ENCODE peak calls at places on chromosome 1, in four cellular contexts. P, L, Y and Q are unnamed samples.

GRCh38 chr1:216904457-216904856 is 181.2 kb upstream of the ESRRG start:
- DNase-seq in P (no peak), L (no peak), Y (no peak), Q (no peak)

GRCh38 chr1:212124891-212125582 is 89.5 kb downstream of the DTL start:
- DNase-seq in P (no peak), L (peak), Y (no peak), Q (no peak)

GRCh38 chr1:55673416-55673815 is 458.3 kb upstream of the USP24 start:
- DNase-seq in P (no peak), L (no peak), Y (no peak), Q (no peak)

GRCh38 chr1:224852901-224853568 is 76.4 kb upstream of the DNAH14 start:
- DNase-seq in P (no peak), L (peak), Y (no peak), Q (no peak)

GRCh38 chr1:151806170-151806569 is 951 bp upstream of the LINGO4 start:
- DNase-seq in P (no peak), L (no peak), Y (no peak), Q (no peak)

GRCh38 chr1:229536982-229537381 is 21.5 kb downstream of the ABCB10 start:
- DNase-seq in P (no peak), L (no peak), Y (no peak), Q (no peak)

GRCh38 chr1:72567511-72567910 is 285.2 kb upstream of the NEGR1 start:
- DNase-seq in P (no peak), L (no peak), Y (no peak), Q (no peak)

GRCh38 chr1:241579434-241579833 is 47.3 kb downstream of the KMO start:
- DNase-seq in P (no peak), L (peak), Y (no peak), Q (no peak)

GRCh38 chr1:64687725-64688285 is 57.1 kb upstream of the RAVER2 start:
- DNase-seq in P (no peak), L (no peak), Y (no peak), Q (no peak)

GRCh38 chr1:207917086-207917485 is 6.2 kb upstream of the CD34 start:
- DNase-seq in P (no peak), L (no peak), Y (peak), Q (no peak)

GRCh38 chr1:19620786-19621185 is 23.3 kb upstream of the NBL1 start:
- DNase-seq in P (no peak), L (no peak), Y (no peak), Q (no peak)

GRCh38 chr1:180135535-180135934 is 19.1 kb upstream of the QSOX1 start:
- DNase-seq in P (no peak), L (no peak), Y (no peak), Q (no peak)

GRCh38 chr1:101738475-101738874 is 258.3 kb downstream of the OLFM3 start:
- DNase-seq in P (no peak), L (peak), Y (no peak), Q (no peak)

GRCh38 chr1:157142765-157143423 is 4.7 kb upstream of the ETV3 start:
- DNase-seq in P (no peak), L (no peak), Y (no peak), Q (no peak)

GRCh38 chr1:183043872-183044859 is 20.9 kb downstream of the LAMC1 start:
- DNase-seq in P (no peak), L (peak), Y (no peak), Q (no peak)

GRCh38 chr1:170520601-170521000 is 11.4 kb upstream of the GORAB start:
- DNase-seq in P (no peak), L (no peak), Y (no peak), Q (no peak)

DNA sequence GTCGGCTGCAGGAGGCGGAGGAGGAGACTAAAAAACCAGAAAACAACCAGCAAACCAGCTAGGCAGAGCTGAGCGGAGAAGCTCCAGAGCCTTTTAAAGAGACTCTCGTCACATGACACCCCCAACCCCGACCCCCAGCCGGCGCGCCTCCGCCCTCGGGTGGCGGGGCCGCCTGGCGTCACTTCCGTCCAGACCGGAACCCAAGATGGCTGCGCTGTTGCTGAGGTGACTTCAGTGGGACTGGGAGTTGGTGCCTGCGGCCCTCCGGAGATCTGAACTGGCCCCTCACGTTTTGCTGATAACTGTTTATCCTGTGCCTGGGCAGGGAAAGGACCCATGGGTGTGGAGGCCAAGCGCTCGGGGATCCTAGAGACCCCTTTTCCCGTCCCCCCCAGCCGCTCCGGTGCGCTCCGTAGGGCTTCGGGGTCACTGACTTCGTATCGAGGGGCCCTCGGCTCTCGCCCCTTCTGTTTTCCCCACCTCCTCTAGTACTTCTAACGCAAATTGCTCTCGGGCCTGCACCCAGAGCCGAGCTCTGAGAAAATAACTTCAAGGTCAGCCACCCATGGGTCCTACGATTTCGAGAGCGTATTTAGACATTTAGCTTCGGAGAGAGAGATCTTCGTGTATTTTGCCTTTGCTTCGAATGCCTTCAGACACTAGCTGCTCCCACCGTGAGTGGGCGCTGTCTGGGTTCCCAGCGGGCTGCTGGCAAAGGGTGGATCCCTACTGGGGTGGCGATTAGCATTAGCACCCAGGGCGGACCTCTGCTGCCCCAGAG is at the start of gene SDHC:
- DNase-seq in P (peak), L (peak), Y (peak), Q (peak)
- TF ChIP-seq CTCF in P (peak), L (peak), Y (peak), Q (peak)

GRCh38 chr1:51139474-51139873 is 37.4 kb downstream of the C1orf185 start:
- DNase-seq in P (no peak), L (no peak), Y (no peak), Q (no peak)
- TF ChIP-seq CTCF in P (no peak), L (peak), Y (no peak), Q (no peak)

DNA sequence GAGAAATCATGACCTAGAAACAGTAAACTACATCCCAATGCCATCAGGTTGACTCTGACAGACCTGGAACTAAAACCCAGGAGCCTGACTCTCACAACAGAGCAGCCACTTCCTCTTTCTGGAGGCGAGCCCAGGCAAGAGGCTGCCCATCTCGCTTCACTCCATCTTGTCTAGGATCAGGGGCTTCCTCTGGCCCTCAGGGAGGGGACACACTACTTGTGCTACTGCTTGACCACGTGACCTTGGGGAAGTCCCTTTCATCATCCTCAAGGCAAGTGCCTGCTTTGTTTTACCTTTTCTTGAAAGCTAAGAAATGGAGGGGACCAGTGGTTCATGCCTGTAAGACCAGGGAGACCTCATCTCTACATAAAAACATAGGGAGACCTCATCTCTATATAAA is 2.6 kb upstream of the TENT5B start:
- DNase-seq in P (no peak), L (no peak), Y (no peak), Q (no peak)
- TF ChIP-seq CTCF in P (no peak), L (no peak), Y (no peak), Q (no peak)

GRCh38 chr1:63557365-63557987 is 34.2 kb downstream of the EFCAB7 start:
- DNase-seq in P (peak), L (peak), Y (no peak), Q (peak)
- TF ChIP-seq CTCF in P (peak), L (peak), Y (peak), Q (peak)